ENCODE peak calls at places on chromosomes 6 and 20, in nine cellular contexts. D is activated naive CD4-positive, alpha-beta T cell treated with Interleukin-2 at 50 U/mL for 16 hours; J is left cardiac atrium; W is sigmoid colon; K is colonic mucosa; I is NCI-H1105 treated with DMSO at 0.1 percent for 48 hours; H is skeletal muscle cell; F is effector memory CD4-positive, alpha-beta T cell; P is aorta. B is an unnamed sample.

GRCh38 chr6:153215242-153215641 is 84.2 kb upstream of the RGS17 start:
- DNase-seq in I (no peak), K (no peak), F (no peak), H (no peak), P (no peak), W (no peak), D (no peak), J (no peak), B (no peak)

GRCh38 chr6:49790340-49790739 is 3.3 kb upstream of the PGK2 start:
- DNase-seq in F (no peak), P (no peak), K (no peak), W (no peak), H (no peak), J (no peak), D (no peak), I (no peak), B (no peak)

GRCh38 chr20:35252037-35252461 is 25.6 kb downstream of the MMP24 start:
- DNase-seq in K (no peak), P (no peak), D (peak; percentile 16), W (no peak), J (no peak), F (peak; percentile 34), I (no peak), H (no peak), B (no peak)

GRCh38 chr20:8662433-8662954 is 406.4 kb upstream of the PLCB4 start:
- DNase-seq in P (no peak), D (no peak), K (no peak), I (no peak), H (no peak), F (no peak), J (no peak), W (no peak), B (no peak)

GRCh38 chr6:113560376-113560775 is 296.8 kb upstream of the MARCKS start:
- DNase-seq in P (no peak), I (no peak), W (no peak), D (no peak), F (no peak), H (no peak), K (no peak), J (no peak), B (no peak)

GRCh38 chr6:88361298-88361697 is 195.2 kb upstream of the CNR1 start:
- DNase-seq in H (no peak), I (no peak), P (no peak), F (no peak), J (no peak), K (no peak), W (no peak), D (no peak), B (no peak)

GRCh38 chr20:54122189-54122588 is 51.6 kb downstream of the CYP24A1 start:
- DNase-seq in H (no peak), J (no peak), K (no peak), P (no peak), W (no peak), I (no peak), F (no peak), D (no peak), B (no peak)

GRCh38 chr20:56504373-56505005 is 20.1 kb upstream of the FAM209A start:
- DNase-seq in F (no peak), H (no peak), W (no peak), I (no peak), K (no peak), P (no peak), J (no peak), D (peak; percentile 13), B (no peak)

GRCh38 chr20:45863543-45864470 is 6.4 kb downstream of the ZSWIM3 start:
- DNase-seq in K (peak; percentile 44), W (no peak), F (no peak), D (no peak), H (no peak), P (no peak), J (no peak), I (no peak), B (no peak)

GRCh38 chr6:115360602-115361325 is 699.9 kb downstream of the FRK start:
- DNase-seq in D (no peak), J (no peak), H (no peak), K (no peak), W (no peak), P (no peak), F (no peak), I (peak; percentile 96), B (no peak)

GRCh38 chr6:75893058-75893775 is 144.2 kb downstream of the MYO6 start:
- DNase-seq in D (no peak), W (no peak), K (no peak), J (no peak), F (no peak), P (no peak), I (peak; percentile 66), H (peak; percentile 25), B (no peak)

GRCh38 chr20:32050851-32051556 is 1.0 kb upstream of the HCK start:
- DNase-seq in D (no peak), W (peak; percentile 72), H (no peak), P (peak; percentile 80), J (peak; percentile 55), F (no peak), I (no peak), K (peak; percentile 33), B (peak; percentile 79)

GRCh38 chr20:32244150-32244823 is 33.2 kb upstream of the KIF3B start:
- DNase-seq in D (no peak), F (no peak), K (no peak), J (no peak), P (peak; percentile 50), W (no peak), I (no peak), H (no peak), B (no peak)

GRCh38 chr6:1226208-1227099 is 85.4 kb upstream of the FOXQ1 start:
- DNase-seq in W (no peak), J (no peak), K (no peak), I (no peak), D (no peak), F (no peak), H (no peak), P (no peak), B (no peak)

GRCh38 chr6:114342086-114342825 is 567 bp downstream of the HS3ST5 start:
- DNase-seq in P (peak; percentile 74), H (no peak), W (no peak), F (no peak), J (peak; percentile 14), D (no peak), I (peak; percentile 52), K (peak; percentile 18), B (peak; percentile 45)

GRCh38 chr6:121794630-121795029 is 359.2 kb downstream of the GJA1 start:
- DNase-seq in I (no peak), F (no peak), K (no peak), P (no peak), H (peak; percentile 88), D (no peak), J (no peak), W (no peak), B (no peak)

GRCh38 chr6:105432797-105433196 is 29.9 kb upstream of the PREP start:
- DNase-seq in P (no peak), W (no peak), J (no peak), I (no peak), D (no peak), K (no peak), F (no peak), H (peak; percentile 58), B (no peak)

GRCh38 chr6:12047304-12047703 is 35.2 kb downstream of the HIVEP1 start:
- DNase-seq in I (no peak), P (no peak), H (no peak), K (no peak), J (no peak), F (no peak), D (no peak), W (no peak), B (no peak)

GRCh38 chr6:109443425-109443950 is 3.0 kb downstream of the SMPD2 start:
- DNase-seq in D (no peak), K (no peak), F (no peak), I (no peak), P (no peak), J (no peak), H (no peak), W (no peak), B (no peak)